ENCODE peak calls at places on chromosomes 16 and 17, in eight cellular contexts. W is A549; R is T-helper 2 cell; C is activated CD4-positive, alpha-beta T cell treated with anti-CD3 and anti-CD28 coated beads for 24 hours; O is SK-N-SH; G is neural progenitor cell; D is lower lobe of right lung; K is T follicular helper cell. U is an unnamed sample.

GRCh38 chr16:57615813-57616212 is 12.6 kb upstream of the ADGRG1 start:
- DNase-seq in G (no peak), D (no peak), O (peak), K (no peak), C (no peak), R (no peak), W (no peak), U (no peak)

GRCh38 chr16:56691885-56692284 is 9.6 kb downstream of the MT1X start:
- DNase-seq in G (no peak), D (peak), W (peak), O (no peak), R (no peak), C (no peak), K (no peak), U (no peak)

GRCh38 chr16:27959914-27960313 is 103.6 kb downstream of the GSG1L start:
- DNase-seq in D (no peak), K (no peak), G (no peak), C (no peak), R (no peak), W (no peak), O (no peak), U (no peak)

GRCh38 chr16:85601730-85602401 is 11.3 kb upstream of the GSE1 start:
- DNase-seq in R (no peak), K (no peak), O (no peak), G (no peak), D (no peak), W (no peak), C (no peak), U (no peak)

GRCh38 chr16:81623365-81624102 is 155.6 kb upstream of the PLCG2 start:
- DNase-seq in K (peak), O (peak), D (no peak), C (peak), G (peak), W (peak), R (peak), U (peak)

GRCh38 chr17:78899361-78900260 is 3.4 kb downstream of the CEP295NL start:
- DNase-seq in K (no peak), D (peak), C (no peak), G (peak), O (peak), W (no peak), R (no peak), U (no peak)

GRCh38 chr17:3647769-3648540 is 11.4 kb downstream of the CTNS start:
- DNase-seq in D (no peak), C (no peak), W (peak), O (peak), G (peak), K (no peak), R (no peak), U (peak)

GRCh38 chr16:68992521-68992920 is 112.9 kb upstream of the HAS3 start:
- DNase-seq in G (no peak), W (peak), C (no peak), R (no peak), D (no peak), K (no peak), O (no peak), U (no peak)

GRCh38 chr16:49343291-49343690 is 30.3 kb upstream of the C16orf78 start:
- DNase-seq in K (no peak), W (no peak), D (no peak), G (no peak), O (no peak), R (no peak), C (no peak), U (no peak)

GRCh38 chr16:57447142-57447962 is at the start of the genes CIAPIN1 and COQ9:
- DNase-seq in G (peak), W (peak), K (peak), O (peak), C (peak), D (peak), R (peak), U (peak)

GRCh38 chr16:68760671-68761275 is 23.7 kb downstream of the CDH1 start:
- DNase-seq in C (peak), W (peak), O (no peak), R (peak), K (no peak), G (no peak), D (no peak), U (no peak)

GRCh38 chr16:68257251-68257905 is 6.9 kb upstream of the SLC7A6 start:
- DNase-seq in R (no peak), G (no peak), K (no peak), D (no peak), C (no peak), O (no peak), W (no peak), U (no peak)

GRCh38 chr16:50563989-50564388 is 15.8 kb downstream of the NKD1 start:
- DNase-seq in K (no peak), R (no peak), G (no peak), W (no peak), D (no peak), O (no peak), C (no peak), U (no peak)

GRCh38 chr16:22008215-22009142 is 568 bp downstream of the MOSMO start:
- DNase-seq in D (peak), G (peak), C (no peak), K (no peak), O (peak), R (no peak), W (peak), U (no peak)

GRCh38 chr16:70534949-70535348 is 11.3 kb downstream of the SF3B3 start:
- DNase-seq in R (no peak), G (no peak), K (no peak), D (no peak), W (no peak), O (no peak), C (no peak), U (no peak)

GRCh38 chr17:38996660-38997337 is 29.6 kb upstream of the FBXO47 start:
- DNase-seq in C (no peak), R (no peak), D (no peak), G (no peak), K (no peak), W (no peak), O (no peak), U (no peak)

GRCh38 chr16:29290631-29291247 is 115.8 kb downstream of the NPIPB11 start:
- DNase-seq in D (peak), C (peak), R (peak), G (peak), O (no peak), K (peak), W (peak), U (no peak)

GRCh38 chr17:16950488-16950887 is 21.4 kb downstream of the TNFRSF13B start:
- DNase-seq in D (no peak), K (no peak), O (no peak), G (no peak), W (no peak), C (no peak), R (no peak), U (no peak)

GRCh38 chr16:84047206-84047605 is 4.6 kb upstream of the SLC38A8 start:
- DNase-seq in O (no peak), D (peak), W (no peak), C (no peak), G (no peak), K (no peak), R (no peak), U (no peak)

GRCh38 chr17:58710948-58711552 is 18.6 kb downstream of the RAD51C start:
- DNase-seq in K (peak), W (no peak), R (no peak), G (peak), O (peak), D (no peak), C (peak), U (peak)

GRCh38 chr16:24497405-24497804 is 42.0 kb upstream of the RBBP6 start:
- DNase-seq in O (no peak), C (no peak), R (no peak), W (no peak), G (no peak), D (no peak), K (no peak), U (no peak)

GRCh38 chr17:57442401-57442823 is 186.1 kb downstream of the MSI2 start:
- DNase-seq in D (no peak), W (no peak), G (no peak), O (no peak), R (no peak), K (no peak), C (no peak), U (no peak)

GRCh38 chr17:77449908-77450741 is 309.4 kb downstream of the SEC14L1 start:
- DNase-seq in R (peak), K (no peak), D (no peak), O (peak), C (no peak), W (peak), G (peak), U (peak)

GRCh38 chr17:60322056-60322387 is 69.9 kb downstream of the USP32 start:
- DNase-seq in G (no peak), C (no peak), W (no peak), O (no peak), K (no peak), R (no peak), D (no peak), U (no peak)

GRCh38 chr17:16943541-16944333 is 28.2 kb downstream of the TNFRSF13B start:
- DNase-seq in C (no peak), R (no peak), O (no peak), D (no peak), K (no peak), G (no peak), W (no peak), U (no peak)

GRCh38 chr16:59593256-59593655 is 859.1 kb upstream of the GOT2 start:
- DNase-seq in O (no peak), R (no peak), K (no peak), C (no peak), D (no peak), G (no peak), W (no peak), U (no peak)

GRCh38 chr16:73122604-73123386 is 74.9 kb upstream of the ZFHX3 start:
- DNase-seq in O (no peak), D (peak), R (no peak), K (no peak), C (no peak), G (no peak), W (no peak), U (no peak)

GRCh38 chr17:60445144-60445543 is 22.9 kb downstream of the CHCT1 start:
- DNase-seq in O (no peak), W (no peak), R (no peak), G (no peak), D (no peak), K (no peak), C (no peak), U (no peak)

GRCh38 chr16:1823821-1824220 is 2.8 kb downstream of the HAGH start:
- DNase-seq in R (no peak), O (no peak), K (no peak), D (no peak), C (no peak), W (peak), G (peak), U (peak)

GRCh38 chr17:34257986-34258326 is 2.9 kb downstream of the CCL2 start:
- DNase-seq in D (no peak), O (no peak), K (no peak), C (no peak), W (no peak), R (no peak), G (no peak), U (no peak)

U was measured in NCI-H1694.